ENCODE peak calls at places on chromosomes 4 and X, in nine cellular contexts. G, O, B, C, V, T, F, M and Z are unnamed samples.

GRCh38 chr4:3115637-3116300 is 41.3 kb downstream of the HTT start:
- DNase-seq in V (no peak), F (no peak), T (no peak), M (no peak), G (no peak), C (peak), B (no peak), O (no peak), Z (no peak)

GRCh38 chr4:96649536-96649935 is 809.6 kb downstream of the PDHA2 start:
- DNase-seq in M (peak), V (no peak), C (peak), O (no peak), T (no peak), B (no peak), F (no peak), G (no peak), Z (no peak)

GRCh38 chrX:39470588-39471155 is 627.1 kb downstream of the BCOR start:
- DNase-seq in B (no peak), C (peak), M (no peak), O (no peak), G (no peak), T (no peak), F (no peak), V (no peak), Z (no peak)

GRCh38 chrX:46713672-46714487 is 45.0 kb downstream of the SLC9A7 start:
- DNase-seq in T (no peak), G (no peak), B (no peak), O (no peak), V (no peak), F (no peak), C (peak), M (no peak), Z (no peak)

GRCh38 chr4:1870328-1870577 is 940 bp upstream of the NSD2 start:
- DNase-seq in V (peak), O (no peak), T (peak), G (peak), C (peak), F (peak), B (peak), M (peak), Z (peak)

GRCh38 chr4:87092389-87093141 is 127.9 kb downstream of the KLHL8 start:
- DNase-seq in B (peak), M (peak), V (no peak), T (peak), O (no peak), F (no peak), C (peak), G (no peak), Z (peak)

GRCh38 chrX:109533631-109534030 is 3.0 kb upstream of the NXT2 start:
- DNase-seq in T (no peak), C (peak), G (no peak), M (peak), V (no peak), B (no peak), O (no peak), F (no peak), Z (peak)

GRCh38 chrX:154986826-154987575 is 35.5 kb downstream of the F8 start:
- DNase-seq in F (no peak), V (no peak), M (no peak), G (no peak), C (no peak), T (no peak), O (no peak), B (no peak), Z (no peak)

GRCh38 chr4:42819863-42820514 is 72.5 kb upstream of the GRXCR1 start:
- DNase-seq in C (no peak), V (no peak), G (no peak), O (no peak), B (no peak), F (no peak), T (no peak), M (no peak), Z (no peak)

GRCh38 chr4:7429069-7429416 is 5.7 kb downstream of the PSAPL1 start:
- DNase-seq in G (no peak), F (no peak), C (no peak), M (no peak), V (no peak), T (no peak), B (no peak), O (no peak), Z (no peak)

GRCh38 chr4:153234923-153235322 is 30.7 kb downstream of the TRIM2 start:
- DNase-seq in V (no peak), B (no peak), T (no peak), C (peak), F (no peak), M (no peak), G (no peak), O (no peak), Z (no peak)

GRCh38 chrX:48948589-48948988 is 8.8 kb downstream of the OTUD5 start:
- DNase-seq in F (no peak), G (no peak), T (no peak), V (no peak), C (no peak), M (no peak), O (no peak), B (no peak), Z (no peak)

GRCh38 chrX:64853424-64853823 is 122.8 kb downstream of the ZC4H2 start:
- DNase-seq in C (no peak), O (no peak), M (no peak), V (no peak), T (no peak), G (no peak), F (no peak), B (no peak), Z (no peak)

GRCh38 chr4:78612398-78613005 is 60.9 kb downstream of the ANXA3 start:
- DNase-seq in O (no peak), F (no peak), C (peak), V (no peak), M (no peak), B (peak), T (peak), G (no peak), Z (peak)

GRCh38 chr4:121277194-121278105 is 103.4 kb downstream of the QRFPR start:
- DNase-seq in F (no peak), B (no peak), V (no peak), O (no peak), T (no peak), G (no peak), M (no peak), C (peak), Z (no peak)